ENCODE peak calls at places on chromosome 4, in four cellular contexts. G is neural progenitor cell, J is PC-3, M is MM.1S. W is an unnamed sample.

GRCh38 chr4:12707381-12708175 is 776.6 kb downstream of the RAB28 start:
- DNase-seq in G (no peak), J (no peak), M (no peak), W (no peak)

GRCh38 chr4:28167411-28167810 is 1306.8 kb downstream of the STIM2 start:
- DNase-seq in G (no peak), J (peak; percentile 93), M (peak; percentile 59), W (no peak)

GRCh38 chr4:38610844-38611550 is 53.0 kb upstream of the KLF3 start:
- DNase-seq in G (no peak), J (no peak), M (peak; percentile 55), W (no peak)

GRCh38 chr4:38804654-38805295 is at the start of gene TLR1:
- DNase-seq in G (peak; percentile 4), J (peak; percentile 65), M (peak; percentile 78), W (peak; percentile 56)

GRCh38 chr4:36269533-36269932 is 11.9 kb upstream of the DTHD1 start:
- DNase-seq in G (no peak), J (no peak), M (no peak), W (no peak)

GRCh38 chr4:102594000-102594399 is 92.8 kb downstream of the NFKB1 start:
- DNase-seq in G (no peak), J (peak; percentile 62), M (no peak), W (no peak)

GRCh38 chr4:81096566-81096965 is 66.1 kb downstream of the BMP3 start:
- DNase-seq in G (no peak), J (no peak), M (no peak), W (peak; percentile 24)

GRCh38 chr4:175705407-175705806 is 106.7 kb downstream of the GPM6A start:
- DNase-seq in G (peak; percentile 80), J (no peak), M (no peak), W (peak; percentile 0)

GRCh38 chr4:136803430-136803829 is 728.9 kb downstream of the PCDH18 start:
- DNase-seq in G (peak; percentile 18), J (no peak), M (no peak), W (no peak)

GRCh38 chr4:136810626-136811025 is 721.7 kb downstream of the PCDH18 start:
- DNase-seq in G (no peak), J (peak; percentile 35), M (no peak), W (peak; percentile 30)

GRCh38 chr4:136805582-136805981 is 726.7 kb downstream of the PCDH18 start:
- DNase-seq in G (no peak), J (no peak), M (no peak), W (no peak)
- H2AFZ ChIP-seq in G (no peak overlapping the region), J (no peak overlapping the region), M (no peak overlapping the region), W (no peak overlapping the region)

DNA sequence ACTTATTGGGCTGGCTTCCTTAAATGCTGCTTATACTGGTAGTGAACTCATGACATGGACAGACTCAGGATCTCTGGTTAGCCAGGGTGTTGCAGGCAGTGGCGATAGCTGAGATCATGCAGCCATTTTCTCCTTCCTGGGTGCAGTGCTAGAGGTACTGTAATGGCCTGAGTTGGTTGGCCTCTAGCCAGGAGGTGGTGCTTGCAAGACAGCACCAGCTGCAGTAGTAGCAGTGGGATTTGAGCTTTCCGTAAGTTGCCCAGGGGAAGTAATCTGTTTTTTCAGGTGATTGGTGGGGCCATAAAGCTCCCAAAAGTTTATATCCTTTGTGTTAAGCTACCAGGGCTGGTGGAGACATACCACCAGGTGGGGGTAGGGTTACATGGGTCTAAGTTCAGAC is 45.1 kb upstream of the AADAT start:
- DNase-seq in G (no peak), J (no peak), M (no peak), W (no peak)
- TF ChIP-seq EZH2phosphoT487 in G (no peak), J (no peak), M (no peak), W (no peak)

GRCh38 chr4:180937083-180937482 is 1306.1 kb upstream of the TENM3 start:
- DNase-seq in G (no peak), J (no peak), M (no peak), W (no peak)

DNA sequence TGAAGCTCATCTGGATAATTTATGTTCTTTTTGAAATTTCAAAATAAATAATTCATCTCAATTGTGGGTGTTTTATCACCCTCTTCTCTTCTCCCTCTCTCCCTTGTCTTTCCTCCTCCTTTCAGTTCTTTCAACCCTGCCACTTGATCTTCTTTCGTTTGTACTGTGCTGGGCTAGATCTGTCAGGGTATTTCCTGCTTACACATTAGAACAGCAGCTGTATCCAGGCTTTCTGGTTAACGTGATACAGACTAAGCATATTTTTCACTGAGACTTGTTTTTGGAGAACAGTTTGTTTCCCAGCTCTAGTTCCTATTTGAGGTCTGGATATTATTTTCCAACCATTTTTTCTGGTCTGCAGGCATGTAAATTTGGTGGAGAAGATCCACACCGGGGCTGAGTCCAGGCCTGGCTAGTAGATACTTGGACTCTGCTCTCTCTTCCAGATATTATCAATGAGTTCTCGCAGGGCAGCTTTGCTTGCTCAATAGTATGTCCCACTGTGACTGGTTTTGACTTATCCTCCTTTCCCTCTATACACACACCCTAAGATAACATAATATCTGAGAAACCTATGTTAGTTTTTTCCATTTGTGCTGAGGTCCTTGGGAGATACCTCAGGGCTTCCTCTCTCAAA is 1310.7 kb upstream of the TENM3 start:
- DNase-seq in G (no peak), J (no peak), M (peak; percentile 57), W (no peak)
- H2AFZ ChIP-seq in G (no peak overlapping the region), J (no peak overlapping the region), M (peak overlapping the region; percentile 51), W (peak overlapping the region; percentile 62)

DNA sequence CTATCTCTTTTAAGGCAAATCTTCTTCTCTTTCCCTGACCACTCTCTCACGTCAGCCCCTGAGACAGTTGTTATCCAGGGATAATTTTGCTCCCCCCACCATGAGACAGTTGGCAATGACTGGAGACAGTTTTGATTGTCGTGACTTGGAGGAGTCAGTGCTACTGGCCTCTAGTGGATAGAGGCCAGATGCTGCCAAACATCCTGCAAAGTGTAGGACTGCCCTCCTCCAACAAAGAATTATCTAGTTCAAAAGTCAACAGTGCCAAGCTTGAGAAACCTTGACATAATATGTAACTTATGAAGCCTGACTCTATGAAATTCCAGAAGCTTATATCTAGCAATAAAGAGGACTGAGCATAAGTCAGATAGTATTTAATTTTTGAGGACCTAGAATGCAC is 502.1 kb upstream of the IGFBP7 start:
- DNase-seq in G (no peak), J (peak; percentile 14), M (no peak), W (no peak)
- TF ChIP-seq EZH2phosphoT487 in G (no peak), J (no peak), M (no peak), W (no peak)

GRCh38 chr4:8537041-8537461 is 43.1 kb upstream of the GPR78 start:
- DNase-seq in G (no peak), J (peak; percentile 93), M (no peak), W (peak; percentile 96)
- H2AFZ ChIP-seq in G (no peak overlapping the region), J (no peak overlapping the region), M (no peak overlapping the region), W (no peak overlapping the region)

GRCh38 chr4:86098691-86099090 is 261.2 kb downstream of the MAPK10 start:
- DNase-seq in G (no peak), J (no peak), M (peak; percentile 81), W (no peak)
- TF ChIP-seq EZH2phosphoT487 in G (no peak), J (no peak), M (no peak), W (no peak)

GRCh38 chr4:112128452-112128851 is 16.8 kb upstream of the FAM241A start:
- DNase-seq in G (no peak), J (no peak), M (no peak), W (no peak)

GRCh38 chr4:112125416-112125815 is 19.8 kb upstream of the FAM241A start:
- DNase-seq in G (no peak), J (peak; percentile 67), M (no peak), W (no peak)

GRCh38 chr4:112127048-112127637 is 18.1 kb upstream of the FAM241A start:
- DNase-seq in G (no peak), J (no peak), M (no peak), W (peak; percentile 21)

GRCh38 chr4:112127736-112128322 is 17.4 kb upstream of the FAM241A start:
- DNase-seq in G (no peak), J (peak; percentile 59), M (no peak), W (peak; percentile 77)

DNA sequence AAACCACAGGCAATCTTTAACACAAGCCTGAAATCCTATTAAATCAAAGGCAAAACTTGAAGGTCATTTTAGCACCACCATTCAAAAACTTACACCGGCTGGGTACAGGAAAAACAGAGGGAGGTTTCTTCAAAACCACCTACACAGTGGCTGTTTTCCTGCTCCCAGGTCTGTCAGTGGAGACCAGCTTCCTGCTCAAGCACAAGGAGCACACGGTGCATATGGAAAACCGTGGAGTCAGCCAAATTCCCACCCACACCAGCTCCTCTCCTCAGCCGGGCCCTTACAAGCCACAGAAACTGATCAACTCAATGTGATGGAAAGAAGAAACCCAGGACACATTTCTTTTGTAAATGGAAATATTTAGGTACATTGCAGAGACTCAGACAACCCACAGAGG is 14.4 kb upstream of the FAM241A start:
- DNase-seq in G (no peak), J (no peak), M (no peak), W (peak; percentile 37)
- H2AFZ ChIP-seq in G (peak overlapping the region; percentile 88), J (no peak overlapping the region), M (no peak overlapping the region), W (peak overlapping the region; percentile 52)

DNA sequence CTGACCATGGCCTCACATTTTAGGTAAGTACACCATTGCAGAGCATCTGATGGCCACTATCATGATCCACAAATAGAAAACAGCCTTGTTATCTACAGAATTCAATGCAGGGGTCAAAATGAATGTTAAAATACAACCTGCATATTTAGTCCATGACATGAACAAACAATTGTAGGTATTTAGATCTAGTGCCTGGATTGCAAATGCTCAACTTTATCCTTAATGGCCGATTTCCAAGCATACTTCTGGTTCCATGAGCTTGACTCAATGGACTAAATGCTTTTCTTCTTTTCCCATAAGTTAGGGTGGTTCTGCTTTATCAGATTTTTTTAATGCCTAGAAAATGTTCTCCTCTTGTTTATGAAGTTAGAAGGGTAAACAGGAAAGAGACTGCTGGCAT is 139.2 kb upstream of the TTC29 start:
- DNase-seq in G (no peak), J (no peak), M (no peak), W (no peak)
- TF ChIP-seq EZH2phosphoT487 in G (no peak), J (no peak), M (no peak), W (no peak)

GRCh38 chr4:94701606-94702300 is 56.0 kb upstream of the BMPR1B start:
- DNase-seq in G (no peak), J (no peak), M (no peak), W (no peak)
- H2AFZ ChIP-seq in G (peak overlapping the region; percentile 12), J (no peak overlapping the region), M (no peak overlapping the region), W (no peak overlapping the region)

W was measured in GM23248.